ENCODE peak calls at places on chromosomes 4 and X, in six cellular contexts. A is GM04503; F is stimulated activated CD4-positive, alpha-beta T cell treated with anti-CD3 and anti-CD28 coated beads, Interleukin-1b, Interleukin-23, amount 100 ng/mL, for 1 hour; P is activated T-helper 2 cell treated with anti-CD3 and anti-CD28 coated beads, Interferon-gamma antibody, Interleukin-2, Interleukin-4, amounts not matched to agents 10 μg/mL and 5 μg/mL and 100 μg/mL, durations not matched to agents 14 hours and 24 hours and 36 hours; D is GM13977; U is cardiac fibroblast. Z is an unnamed sample.

GRCh38 chr4:32172086-32172485 is 1451.9 kb downstream of the PCDH7 start:
- DNase-seq in A (no peak), D (no peak), P (no peak), F (no peak), U (no peak), Z (no peak)

GRCh38 chr4:38621004-38621684 is 42.9 kb upstream of the KLF3 start:
- DNase-seq in A (peak), U (peak), P (no peak), F (no peak), D (no peak), Z (no peak)

GRCh38 chrX:9148626-9149385 is 114.9 kb upstream of the FAM9B start:
- DNase-seq in D (no peak), P (no peak), F (no peak), U (peak), A (no peak), Z (no peak)

GRCh38 chr4:37770016-37770415 is 56.5 kb upstream of the PGM2 start:
- DNase-seq in D (no peak), P (no peak), A (no peak), U (peak), F (no peak), Z (no peak)

GRCh38 chr4:151099976-151100417 is 569 bp downstream of the RPS3A start:
- DNase-seq in D (no peak), U (peak), P (no peak), A (peak), F (no peak), Z (no peak)

GRCh38 chrX:132631579-132632232 is 142.9 kb upstream of the MBNL3 start:
- DNase-seq in A (no peak), P (no peak), D (peak), F (no peak), U (peak), Z (no peak)

GRCh38 chr4:42562016-42562415 is 94.9 kb downstream of the ATP8A1 start:
- DNase-seq in P (no peak), A (no peak), U (no peak), F (no peak), D (no peak), Z (no peak)

GRCh38 chrX:35076061-35076460 is 133.5 kb downstream of the FAM47B start:
- DNase-seq in P (no peak), U (no peak), D (no peak), A (no peak), F (no peak), Z (no peak)

GRCh38 chr4:109972786-109973528 is 60.3 kb downstream of the EGF start:
- DNase-seq in A (no peak), U (no peak), F (no peak), P (no peak), D (no peak), Z (no peak)

GRCh38 chrX:350148-350533 is 31.5 kb upstream of the GTPBP6 start:
- DNase-seq in F (no peak), D (no peak), U (no peak), A (no peak), P (no peak), Z (no peak)

GRCh38 chrX:134369576-134369975 is 90.4 kb upstream of the HPRT1 start:
- DNase-seq in P (no peak), A (no peak), F (no peak), U (no peak), D (peak), Z (no peak)

GRCh38 chr4:22240814-22241213 is 275.1 kb downstream of the ADGRA3 start:
- DNase-seq in D (no peak), F (no peak), A (no peak), P (no peak), U (no peak), Z (no peak)

GRCh38 chrX:1657367-1658082 is 42.7 kb downstream of the ASMT start:
- DNase-seq in D (peak), U (peak), F (no peak), A (no peak), P (peak), Z (peak)

GRCh38 chr4:77881460-77882295 is 19.0 kb downstream of the MRPL1 start:
- DNase-seq in U (peak), P (no peak), A (no peak), F (no peak), D (no peak), Z (no peak)

GRCh38 chr4:174216935-174217272 is 66.6 kb downstream of the FBXO8 start:
- DNase-seq in F (no peak), A (no peak), D (no peak), P (no peak), U (no peak), Z (no peak)

GRCh38 chr4:168784786-168785461 is 225.1 kb downstream of the CBR4 start:
- DNase-seq in U (no peak), D (no peak), P (no peak), F (no peak), A (no peak), Z (no peak)

GRCh38 chr4:141711211-141711610 is 74.8 kb downstream of the IL15 start:
- DNase-seq in A (no peak), U (peak), D (no peak), P (no peak), F (no peak), Z (no peak)

GRCh38 chr4:1044469-1045192 is 33.2 kb downstream of the FGFRL1 start:
- DNase-seq in P (no peak), F (no peak), A (no peak), D (no peak), U (no peak), Z (peak)

GRCh38 chr4:26141101-26141830 is 179.5 kb upstream of the RBPJ start:
- DNase-seq in U (no peak), A (no peak), D (no peak), P (no peak), F (no peak), Z (no peak)

GRCh38 chrX:140071037-140071436 is 105.7 kb upstream of the CXorf66 start:
- DNase-seq in D (no peak), U (no peak), F (no peak), A (no peak), P (no peak), Z (no peak)

GRCh38 chr4:73259552-73260140 is 1.0 kb upstream of the ANKRD17 start:
- DNase-seq in U (peak), A (no peak), P (no peak), F (no peak), D (peak), Z (no peak)

GRCh38 chr4:129415001-129415400 is 319.0 kb downstream of the C4orf33 start:
- DNase-seq in U (no peak), D (no peak), F (no peak), A (no peak), P (no peak), Z (no peak)

GRCh38 chr4:78721739-78722138 is 54.4 kb upstream of the BMP2K start:
- DNase-seq in P (no peak), D (no peak), U (no peak), F (no peak), A (no peak), Z (no peak)

GRCh38 chr4:80362578-80363181 is 27.1 kb downstream of the CFAP299 start:
- DNase-seq in P (no peak), D (peak), A (no peak), U (peak), F (peak), Z (no peak)

GRCh38 chr4:2713337-2713736 is 42.8 kb downstream of the TNIP2 start:
- DNase-seq in F (no peak), P (no peak), D (no peak), U (no peak), A (no peak), Z (no peak)

GRCh38 chrX:12237131-12237530 is 98.9 kb downstream of the FRMPD4 start:
- DNase-seq in D (no peak), A (no peak), F (no peak), U (no peak), P (no peak), Z (no peak)

Z was measured in posterior vena cava.